ENCODE peak calls at places on chromosomes 3 and 15, in four cellular contexts. Z is fibroblast of mammary gland, V is lung microvascular endothelial cell, C is MG63. Y is an unnamed sample.

GRCh38 chr3:78645628-78646310 is 1122.0 kb downstream of the ROBO1 start:
- DNase-seq in V (peak; percentile 77), Z (peak; percentile 84), C (no peak), Y (peak; percentile 24)

GRCh38 chr15:62786123-62786825 is 256.3 kb upstream of the TPM1 start:
- DNase-seq in Z (no peak), C (no peak), V (peak; percentile 67), Y (no peak)

GRCh38 chr3:16508591-16508995 is 4.9 kb downstream of the RFTN1 start:
- DNase-seq in Z (peak; percentile 49), C (peak; percentile 7), V (no peak), Y (no peak)

GRCh38 chr3:61663728-61664492 is 102.5 kb downstream of the PTPRG start:
- DNase-seq in Z (peak; percentile 98), V (no peak), C (peak; percentile 77), Y (no peak)

GRCh38 chr3:155704771-155705559 is 39.9 kb downstream of the PLCH1 start:
- DNase-seq in Z (no peak), C (no peak), V (no peak), Y (no peak)

GRCh38 chr15:80503319-80503952 is 99.3 kb downstream of the ARNT2 start:
- DNase-seq in Z (no peak), C (no peak), V (no peak), Y (no peak)

GRCh38 chr15:41854443-41854842 is 15.8 kb downstream of the PLA2G4B start:
- DNase-seq in C (no peak), Z (no peak), V (no peak), Y (no peak)

GRCh38 chr3:160226026-160226739 is 961 bp downstream of the C3orf80 start:
- DNase-seq in V (no peak), Z (no peak), C (peak; percentile 28), Y (no peak)

GRCh38 chr15:68608206-68608843 is 29.5 kb downstream of the CORO2B start:
- DNase-seq in V (peak; percentile 63), Z (peak; percentile 96), C (peak; percentile 38), Y (peak; percentile 38)

GRCh38 chr15:25683911-25684310 is 179.2 kb downstream of the ATP10A start:
- DNase-seq in C (no peak), Z (peak; percentile 23), V (no peak), Y (no peak)

GRCh38 chr3:129023909-129024308 is 22.8 kb downstream of the EFCC1 start:
- DNase-seq in Z (peak; percentile 21), C (no peak), V (peak; percentile 50), Y (no peak)

GRCh38 chr3:116663161-116663885 is 46.3 kb upstream of the TUSC7 start:
- DNase-seq in Z (no peak), V (no peak), C (no peak), Y (no peak)

GRCh38 chr3:24508423-24508839 is 13.8 kb upstream of the THRB start:
- DNase-seq in C (no peak), Z (peak; percentile 87), V (no peak), Y (no peak)

GRCh38 chr3:86624192-86624591 is 366.8 kb downstream of the VGLL3 start:
- DNase-seq in C (no peak), V (no peak), Z (no peak), Y (no peak)

GRCh38 chr3:192915306-192915705 is 2.4 kb downstream of the MB21D2 start:
- DNase-seq in Z (peak; percentile 59), V (no peak), C (peak; percentile 39), Y (no peak)

GRCh38 chr15:101258238-101259144 is 6.6 kb upstream of the CHSY1 start:
- DNase-seq in V (peak; percentile 84), C (peak; percentile 48), Z (peak; percentile 80), Y (peak; percentile 73)

GRCh38 chr3:156547637-156548036 is 7.3 kb downstream of the SSR3 start:
- DNase-seq in V (peak; percentile 23), Z (no peak), C (no peak), Y (no peak)

GRCh38 chr3:127851899-127852298 is 29.6 kb upstream of the MGLL start:
- DNase-seq in C (no peak), Z (no peak), V (no peak), Y (no peak)

GRCh38 chr15:69394556-69395282 is 19.4 kb upstream of the KIF23 start:
- DNase-seq in V (peak; percentile 78), Z (peak; percentile 67), C (peak; percentile 75), Y (peak; percentile 82)

GRCh38 chr15:75068748-75069147 is 45.4 kb downstream of the PPCDC start:
- DNase-seq in V (no peak), C (no peak), Z (no peak), Y (no peak)

GRCh38 chr3:97658670-97659285 is 105.8 kb upstream of the ARL6 start:
- DNase-seq in Z (peak; percentile 20), V (peak; percentile 42), C (no peak), Y (no peak)

GRCh38 chr3:32405155-32405554 is 13.5 kb downstream of the CMTM7 start:
- DNase-seq in V (peak; percentile 31), Z (peak; percentile 25), C (no peak), Y (no peak)

GRCh38 chr3:117454236-117454635 is 744.7 kb downstream of the TUSC7 start:
- DNase-seq in V (peak; percentile 9), C (no peak), Z (no peak), Y (no peak)

GRCh38 chr3:71421820-71422566 is 161.5 kb downstream of the FOXP1 start:
- DNase-seq in V (no peak), C (no peak), Z (no peak), Y (no peak)

GRCh38 chr15:37088436-37088835 is 11.9 kb downstream of the MEIS2 start:
- DNase-seq in Z (no peak), V (no peak), C (no peak), Y (no peak)

GRCh38 chr3:42743204-42743995 is 29.7 kb downstream of the CCDC13 start:
- DNase-seq in V (no peak), Z (no peak), C (no peak), Y (peak; percentile 7)

Y was measured in colonic mucosa.